ENCODE peak calls at places on chromosomes 5 and 9, in ten cellular contexts. A is Kasumi-1; D is left cardiac atrium; U is NCI-H460; L is T-helper 9 cell; I is endothelial cell; C is adrenal gland; V is activated T-cell treated with anti-CD3 and anti-CD28 coated beads, Interleukin-2, amount 50 U/mL, for 4 hours; Q is left ventricle myocardium superior; S is kidney. G is an unnamed sample.

GRCh38 chr9:133371261-133371711 is 4.6 kb downstream of the SURF4 start:
- DNase-seq in V (peak), A (no peak), C (no peak), L (peak), I (no peak), U (no peak), S (no peak), Q (no peak), D (no peak), G (no peak)

GRCh38 chr9:70117835-70118319 is 74.2 kb downstream of the MAMDC2 start:
- DNase-seq in V (no peak), L (no peak), I (no peak), C (no peak), A (no peak), D (no peak), U (no peak), Q (no peak), S (no peak), G (no peak)

GRCh38 chr5:20833081-20833627 is 845.2 kb upstream of the CDH18 start:
- DNase-seq in V (no peak), S (no peak), I (no peak), C (no peak), L (no peak), U (no peak), A (no peak), D (no peak), Q (no peak), G (peak)

GRCh38 chr5:6787941-6788340 is 74.7 kb downstream of the TENT4A start:
- DNase-seq in A (no peak), L (no peak), C (no peak), V (no peak), D (no peak), I (no peak), Q (no peak), U (no peak), S (no peak), G (no peak)

GRCh38 chr5:169695919-169696490 is 58.9 kb downstream of the DOCK2 start:
- DNase-seq in D (no peak), Q (no peak), U (no peak), C (no peak), L (no peak), V (no peak), S (no peak), A (no peak), I (no peak), G (no peak)

GRCh38 chr9:33211695-33212393 is 28.1 kb upstream of the SPINK4 start:
- DNase-seq in S (no peak), L (no peak), V (no peak), C (no peak), I (no peak), A (no peak), U (no peak), D (no peak), Q (no peak), G (peak)

GRCh38 chr5:119037496-119038215 is 33.2 kb upstream of the DMXL1 start:
- DNase-seq in A (no peak), I (no peak), D (no peak), C (peak), L (no peak), U (no peak), S (no peak), Q (no peak), V (no peak), G (no peak)

GRCh38 chr5:169923988-169924387 is 56.3 kb downstream of the INSYN2B start:
- DNase-seq in S (no peak), Q (no peak), V (no peak), L (no peak), D (no peak), U (no peak), A (no peak), I (no peak), C (no peak), G (no peak)

GRCh38 chr5:134138416-134139376 is 24.2 kb downstream of the TCF7 start:
- DNase-seq in L (peak), A (no peak), D (peak), U (no peak), C (peak), Q (no peak), V (peak), I (no peak), S (peak), G (no peak)